ENCODE peak calls at places on chromosomes 16 and 17, in seven cellular contexts. N is SK-N-SH, A is A673, Z is lung, M is heart left ventricle, C is fibroblast of lung, U is stomach. T is an unnamed sample. For H3K9me3, the result is how much of the 10 kb centered on the place peaks cover.

GRCh38 chr17:81391964-81392908 is 3.0 kb upstream of the BAHCC1 start:
- DNase-seq in Z (no peak), N (peak), A (no peak), U (no peak), M (no peak), C (peak), T (no peak)

GRCh38 chr16:27977966-27978365 is 85.5 kb downstream of the GSG1L start:
- DNase-seq in N (no peak), C (peak), A (no peak), M (no peak), U (no peak), Z (no peak), T (no peak)

GRCh38 chr17:382644-383533 is 30.3 kb upstream of the RPH3AL start:
- DNase-seq in M (no peak), Z (no peak), A (peak), U (no peak), C (peak), N (peak), T (peak)

GRCh38 chr17:81967533-81968395 is 6.8 kb upstream of the NOTUM start:
- DNase-seq in U (peak), A (no peak), N (peak), Z (peak), C (peak), M (peak), T (peak)

GRCh38 chr16:49510676-49511305 is 137.2 kb downstream of the C16orf78 start:
- DNase-seq in Z (no peak), U (no peak), M (no peak), N (no peak), C (no peak), A (no peak), T (no peak)

GRCh38 chr16:21314339-21314738 is 36.2 kb upstream of the CRYM start:
- DNase-seq in C (no peak), A (no peak), N (no peak), M (no peak), Z (no peak), U (no peak), T (no peak)

GRCh38 chr17:77295410-77295809 is 154.6 kb downstream of the SEC14L1 start:
- DNase-seq in A (no peak), C (no peak), U (no peak), Z (no peak), N (no peak), M (no peak), T (no peak)

GRCh38 chr16:67291461-67291860 is 12.1 kb downstream of the PLEKHG4 start:
- DNase-seq in U (no peak), A (no peak), M (no peak), Z (no peak), N (no peak), C (no peak), T (no peak)

GRCh38 chr17:37802712-37803416 is 58.0 kb upstream of the HNF1B start:
- DNase-seq in Z (no peak), C (peak), U (peak), N (no peak), A (no peak), M (no peak), T (peak)

GRCh38 chr17:9192010-9192409 is 170.7 kb downstream of the NTN1 start:
- DNase-seq in A (no peak), M (no peak), U (no peak), C (peak), N (no peak), Z (no peak), T (no peak)

GRCh38 chr17:43979671-43980070 is 24.8 kb upstream of the NAGS start:
- DNase-seq in C (no peak), M (no peak), A (no peak), Z (no peak), U (no peak), N (no peak), T (no peak)

GRCh38 chr17:802901-803881 is 21.0 kb downstream of the MRM3 start:
- DNase-seq in Z (no peak), C (no peak), U (no peak), A (no peak), M (no peak), N (peak), T (no peak)

GRCh38 chr17:42247734-42248133 is 28.5 kb downstream of the STAT5B start:
- DNase-seq in U (no peak), N (no peak), Z (no peak), M (no peak), C (peak), A (no peak), T (peak)

GRCh38 chr16:24950275-24950674 is 64.9 kb downstream of the ARHGAP17 start:
- DNase-seq in Z (no peak), A (no peak), C (peak), M (no peak), N (no peak), U (no peak), T (no peak)

GRCh38 chr16:69150146-69150865 is 17.9 kb downstream of the UTP4 start:
- DNase-seq in U (peak), N (peak), Z (peak), M (no peak), C (peak), A (peak), T (peak)

GRCh38 chr16:49462989-49463371 is 89.4 kb downstream of the C16orf78 start:
- DNase-seq in C (no peak), A (no peak), U (peak), Z (no peak), N (no peak), M (no peak), T (no peak)

GRCh38 chr17:69967910-69968411 is 107.1 kb upstream of the KCNJ16 start:
- DNase-seq in C (peak), M (no peak), Z (no peak), N (no peak), U (no peak), A (no peak), T (no peak)

GRCh38 chr16:89921131-89921698 is 1.9 kb upstream of the TUBB3 start:
- DNase-seq in U (no peak), M (no peak), C (no peak), N (no peak), Z (no peak), A (no peak), T (peak)

GRCh38 chr17:38893612-38894011 is 23.8 kb downstream of the LASP1 start:
- DNase-seq in M (peak), C (peak), Z (no peak), N (no peak), A (no peak), U (no peak), T (no peak)

GRCh38 chr16:24538756-24539294 is 541 bp upstream of the RBBP6 start:
- DNase-seq in M (no peak), A (no peak), N (no peak), C (no peak), Z (no peak), U (peak), T (no peak)

GRCh38 chr17:8122391-8122922 is 1.4 kb downstream of the HES7 start:
- DNase-seq in N (no peak), A (peak), Z (no peak), U (no peak), C (peak), M (no peak), T (no peak)

GRCh38 chr17:57523926-57524634 is 221.0 kb downstream of the CCDC182 start:
- DNase-seq in C (peak), M (peak), N (no peak), A (no peak), Z (peak), U (peak), T (no peak)

GRCh38 chr16:1430214-1430758 is 592 bp upstream of the PERCC1 start:
- DNase-seq in N (no peak), U (no peak), M (no peak), A (no peak), C (no peak), Z (no peak), T (peak)

GRCh38 chr16:70730016-70730415 is 44.2 kb upstream of the MTSS2 start:
- DNase-seq in U (no peak), C (no peak), M (no peak), N (no peak), A (no peak), Z (no peak), T (no peak)

GRCh38 chr16:67822511-67822910 is 15.8 kb downstream of the TSNAXIP1 start:
- DNase-seq in Z (no peak), A (no peak), N (no peak), C (peak), U (no peak), M (no peak), T (no peak)

GRCh38 chr17:16584273-16584995 is 15.4 kb upstream of the ZNF287 start:
- DNase-seq in C (peak), U (peak), M (peak), N (peak), A (peak), Z (peak), T (peak)

GRCh38 chr16:81889896-81890634 is 111.0 kb downstream of the PLCG2 start:
- DNase-seq in Z (peak), A (peak), U (peak), N (peak), M (no peak), C (peak), T (peak)

GRCh38 chr16:89345663-89346150 is 128.2 kb downstream of the ZNF778 start:
- DNase-seq in U (peak), A (no peak), Z (no peak), N (no peak), M (no peak), C (no peak), T (no peak)

GRCh38 chr17:82750241-82750905 is 1.5 kb upstream of the TBCD start:
- DNase-seq in C (no peak), Z (no peak), M (no peak), N (no peak), U (no peak), A (no peak), T (no peak)

GRCh38 chr17:43755389-43755875 is 3.2 kb downstream of the SOST start:
- DNase-seq in C (peak), A (peak), N (no peak), U (no peak), Z (no peak), M (no peak), T (no peak)

DNA sequence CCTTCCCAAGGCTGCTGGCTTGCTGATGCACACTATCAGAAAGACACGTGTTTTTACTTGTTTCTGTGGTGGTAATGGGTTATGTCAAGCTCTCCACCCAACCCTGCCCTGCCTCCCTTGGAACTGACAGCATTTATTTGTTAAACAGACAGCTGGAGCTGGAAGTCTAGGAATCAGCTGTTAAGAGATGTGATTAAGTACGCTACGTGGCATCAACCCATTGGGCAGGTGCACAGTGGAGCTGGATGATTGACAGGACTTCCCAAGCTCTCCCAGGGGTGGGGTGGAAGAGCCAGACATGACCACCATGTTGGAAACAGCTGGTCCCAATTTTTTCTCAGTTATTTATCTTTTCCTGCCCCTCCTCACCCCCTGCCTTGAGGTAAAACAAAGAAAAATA is 49.4 kb downstream of the ADAMTS18 start:
- DNase-seq in U (no peak), Z (no peak), C (no peak), N (no peak), M (no peak), A (peak), T (no peak)
- TF ChIP-seq CTCF in U (no peak), Z (no peak), C (no peak), N (no peak), M (no peak), A (no peak), T (no peak)

DNA sequence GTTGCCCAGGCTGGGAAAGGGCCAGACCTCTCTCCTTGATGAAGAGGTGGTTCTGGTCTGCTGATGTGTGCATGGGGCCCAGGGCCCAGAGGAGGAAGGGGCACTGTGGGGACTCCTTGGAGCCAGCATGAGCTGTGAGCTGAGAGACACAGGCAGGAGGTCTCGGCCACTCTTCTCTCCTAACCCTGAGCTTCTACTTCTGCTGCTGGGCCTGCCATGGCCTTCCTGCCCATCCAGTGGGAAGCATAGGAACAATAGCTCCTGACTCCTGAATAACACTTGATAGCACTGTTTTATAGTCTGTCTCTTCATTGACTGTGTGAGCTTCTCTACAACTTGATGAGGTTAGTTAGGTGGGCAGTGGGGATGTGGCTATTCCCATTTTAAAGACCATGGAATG is 181.1 kb downstream of the UTP18 start:
- DNase-seq in N (no peak), C (no peak), U (no peak), A (no peak), Z (no peak), M (no peak), T (no peak)
- H3K9me3 ChIP-seq in N (under half), C (under half), U (under half), A (under half), Z (under half), M (under half), T (under half)

GRCh38 chr17:6555331-6556120 is 829 bp downstream of the PITPNM3 start:
- DNase-seq in N (peak), Z (no peak), A (no peak), C (peak), U (peak), M (no peak), T (no peak)
- H3K4me3 ChIP-seq in N (peak), Z (peak), A (peak), C (peak), U (peak), M (peak), T (no peak)

GRCh38 chr16:29943846-29944669 is 17.8 kb upstream of the TMEM219 start:
- DNase-seq in A (peak), N (no peak), M (no peak), U (peak), Z (peak), C (peak), T (no peak)
- TF ChIP-seq CTCF in A (peak), N (peak), M (no peak), U (no peak), Z (no peak), C (peak), T (no peak)

DNA sequence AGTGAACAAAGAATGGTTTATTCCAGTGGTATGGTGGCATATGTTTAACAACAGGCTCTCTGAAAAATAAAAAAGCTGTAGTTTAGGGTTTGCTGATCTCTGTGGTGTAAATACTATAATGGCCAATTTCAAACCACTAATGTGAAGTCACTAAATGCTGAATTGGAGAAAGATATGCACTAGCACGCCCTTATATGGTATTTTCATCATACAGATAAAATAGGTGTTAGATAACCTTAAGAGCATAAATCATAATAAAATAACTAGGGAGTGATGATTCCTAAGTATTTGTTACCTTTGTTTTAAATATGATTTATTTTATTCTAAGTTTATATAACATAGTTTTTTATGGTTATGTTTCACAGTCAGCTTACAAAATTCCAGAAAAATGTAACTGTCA is 17.2 kb downstream of the NLK start:
- DNase-seq in A (no peak), M (no peak), Z (no peak), U (no peak), C (no peak), N (no peak), T (no peak)
- H3K9me3 ChIP-seq in A (under half), M (under half), Z (under half), U (under half), C (under half), N (under half), T (under half)

GRCh38 chr17:40448639-40449261 is 5.5 kb downstream of the IGFBP4 start:
- DNase-seq in U (peak), N (no peak), M (no peak), A (no peak), C (no peak), Z (peak), T (no peak)
- H3K4me3 ChIP-seq in U (peak), N (no peak), M (peak), A (no peak), C (peak), Z (no peak), T (no peak)

GRCh38 chr16:80639636-80640035 is 98.8 kb downstream of the DYNLRB2 start:
- DNase-seq in C (no peak), N (no peak), Z (no peak), M (no peak), U (no peak), A (no peak), T (no peak)

GRCh38 chr16:80637621-80638020 is 96.8 kb downstream of the DYNLRB2 start:
- DNase-seq in C (no peak), Z (no peak), M (no peak), A (no peak), N (no peak), U (no peak), T (no peak)

DNA sequence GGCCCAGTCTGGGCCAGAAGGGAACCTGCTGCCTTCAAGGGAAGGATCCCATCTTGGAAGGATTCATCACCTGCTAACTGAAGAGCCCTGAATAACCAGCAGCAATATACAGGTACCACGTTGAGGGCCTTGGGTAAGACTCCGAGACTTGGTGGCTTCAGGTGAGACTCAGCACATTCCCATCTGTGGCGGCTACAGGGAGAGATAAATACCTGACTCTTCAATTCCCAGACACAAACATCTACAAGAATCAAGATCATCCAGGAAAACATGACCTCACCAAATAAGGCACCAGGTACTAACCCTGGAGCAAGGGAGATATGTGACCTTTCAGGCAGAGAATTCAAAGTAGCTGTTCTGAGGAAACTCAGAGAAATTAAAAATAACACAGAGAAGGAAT is 99.5 kb downstream of the DYNLRB2 start:
- DNase-seq in M (no peak), Z (no peak), N (no peak), C (no peak), A (no peak), U (no peak), T (no peak)
- TF ChIP-seq CTCF in M (no peak), Z (no peak), N (no peak), C (no peak), A (no peak), U (no peak), T (no peak)

T was measured in BE2C.